ENCODE peak calls at places on chromosome 19, in ten cellular contexts. U, Y, H, W, D, G, M, P, J and A are unnamed samples.

GRCh38 chr19:51830263-51830662 is 35.3 kb downstream of the FPR3 start:
- DNase-seq in W (no peak), U (no peak), Y (no peak), H (no peak), J (no peak), G (no peak), M (no peak), P (peak; percentile 57), D (no peak), A (no peak)

GRCh38 chr19:40646564-40647254 is 43.7 kb downstream of the NUMBL start:
- DNase-seq in G (peak; percentile 42), W (no peak), P (no peak), Y (no peak), D (no peak), M (no peak), H (no peak), J (peak; percentile 58), U (no peak), A (no peak)

GRCh38 chr19:12778020-12778904 is 2.9 kb upstream of the HOOK2 start:
- DNase-seq in D (no peak), P (peak; percentile 93), H (no peak), M (peak; percentile 56), Y (peak; percentile 83), U (peak; percentile 68), J (peak; percentile 81), W (no peak), G (peak; percentile 75), A (peak; percentile 39)

GRCh38 chr19:29524201-29524911 is 1.4 kb upstream of the VSTM2B start:
- DNase-seq in M (peak; percentile 74), J (no peak), Y (no peak), W (no peak), D (no peak), H (no peak), P (no peak), U (peak; percentile 70), G (no peak), A (no peak)

GRCh38 chr19:18784786-18785120 is 6.4 kb downstream of the COMP start:
- DNase-seq in U (no peak), M (no peak), H (no peak), W (no peak), Y (no peak), P (no peak), G (no peak), J (no peak), D (no peak), A (no peak)

GRCh38 chr19:17159466-17160393 is 55.4 kb upstream of the USE1 start:
- DNase-seq in G (peak; percentile 6), H (no peak), Y (peak; percentile 21), P (no peak), U (peak; percentile 92), D (no peak), J (peak; percentile 43), W (no peak), M (no peak), A (no peak)

GRCh38 chr19:19259741-19260140 is 13.4 kb downstream of the TM6SF2 start:
- DNase-seq in Y (peak; percentile 24), H (no peak), D (no peak), P (peak; percentile 12), W (peak; percentile 46), J (peak; percentile 46), G (peak; percentile 11), U (peak; percentile 89), M (peak; percentile 56), A (no peak)

GRCh38 chr19:6088677-6089063 is 21.6 kb downstream of the RFX2 start:
- DNase-seq in Y (no peak), W (no peak), G (peak; percentile 49), D (no peak), U (no peak), H (no peak), J (peak; percentile 47), M (no peak), P (peak; percentile 34), A (no peak)

GRCh38 chr19:56566904-56567273 is 379 bp upstream of the ZNF470 start:
- DNase-seq in D (peak; percentile 23), J (no peak), Y (peak; percentile 71), U (peak; percentile 46), G (no peak), M (no peak), P (peak; percentile 49), H (peak; percentile 25), W (no peak), A (no peak)

GRCh38 chr19:56562766-56563165 is 4.5 kb upstream of the ZNF470 start:
- DNase-seq in W (no peak), M (no peak), Y (no peak), G (no peak), U (no peak), H (no peak), P (no peak), D (no peak), J (no peak), A (no peak)

DNA sequence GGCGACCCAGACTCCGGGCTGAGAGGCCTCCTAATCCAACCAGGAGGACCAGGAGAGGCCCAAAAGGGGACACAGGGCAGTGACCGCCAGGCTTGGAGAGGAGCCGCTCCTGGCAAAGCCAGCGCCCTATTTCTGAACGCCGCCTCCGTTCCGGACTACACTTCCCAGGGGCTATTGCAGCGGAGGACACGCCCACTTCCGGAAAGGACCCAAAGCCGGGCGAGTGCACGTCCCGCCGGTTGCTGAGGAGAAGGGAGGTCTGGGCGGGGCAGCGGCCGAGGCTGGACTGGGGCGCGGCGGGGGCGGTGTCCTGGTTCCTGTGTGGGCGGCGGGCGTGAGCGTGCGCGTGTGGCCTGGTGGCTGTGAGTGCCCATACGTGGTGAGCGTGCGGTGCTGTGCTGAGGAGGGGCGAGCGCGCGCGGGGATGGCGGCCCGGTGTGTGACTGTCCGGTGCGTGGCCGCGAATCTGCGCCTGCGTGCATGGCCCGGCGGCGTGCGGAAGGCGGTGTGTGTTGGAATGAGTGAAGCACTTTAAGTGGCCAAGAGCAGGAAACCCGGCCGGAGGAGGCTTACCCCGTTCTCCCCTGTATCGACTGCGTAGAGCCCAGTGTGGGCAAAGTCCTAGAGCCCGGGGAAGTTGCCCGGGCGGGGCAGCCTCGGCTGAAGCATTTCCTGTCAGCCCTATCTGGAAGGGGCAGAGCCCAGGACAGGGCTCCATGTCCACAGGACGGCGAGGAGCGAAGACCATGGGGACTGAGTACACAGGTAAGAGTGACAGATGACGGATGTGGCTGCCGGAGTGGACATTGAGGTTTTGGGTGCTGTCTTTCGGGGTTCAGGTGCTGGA is at the start of gene ZNF470:
- DNase-seq in D (peak; percentile 73), Y (peak; percentile 97), U (peak; percentile 97), P (peak; percentile 96), H (peak; percentile 78), M (peak; percentile 97), W (no peak), G (peak; percentile 87), J (peak; percentile 83), A (peak; percentile 67)
- TF ChIP-seq CTCF in D (no peak), Y (no peak), U (no peak), P (no peak), H (no peak), M (no peak), W (no peak), G (no peak), J (no peak), A (no peak)

GRCh38 chr19:1813837-1814217 is 1.8 kb upstream of the ATP8B3 start:
- DNase-seq in W (no peak), J (no peak), M (no peak), D (no peak), Y (no peak), G (no peak), H (no peak), P (no peak), U (no peak), A (no peak)

GRCh38 chr19:1814391-1814790 is 2.3 kb upstream of the ATP8B3 start:
- DNase-seq in U (no peak), Y (no peak), P (no peak), G (no peak), W (no peak), D (no peak), M (no peak), J (no peak), H (no peak), A (no peak)

GRCh38 chr19:1811942-1812425 is at the start of gene ATP8B3:
- DNase-seq in H (no peak), J (no peak), M (no peak), P (no peak), G (no peak), U (peak; percentile 61), Y (no peak), D (no peak), W (no peak), A (no peak)

GRCh38 chr19:1812426-1813196 is 535 bp upstream of the ATP8B3 start:
- DNase-seq in G (peak; percentile 90), Y (peak; percentile 97), W (peak; percentile 95), H (peak; percentile 77), M (peak; percentile 96), J (peak; percentile 79), U (peak; percentile 98), D (peak; percentile 68), P (peak; percentile 94), A (peak; percentile 88)

DNA sequence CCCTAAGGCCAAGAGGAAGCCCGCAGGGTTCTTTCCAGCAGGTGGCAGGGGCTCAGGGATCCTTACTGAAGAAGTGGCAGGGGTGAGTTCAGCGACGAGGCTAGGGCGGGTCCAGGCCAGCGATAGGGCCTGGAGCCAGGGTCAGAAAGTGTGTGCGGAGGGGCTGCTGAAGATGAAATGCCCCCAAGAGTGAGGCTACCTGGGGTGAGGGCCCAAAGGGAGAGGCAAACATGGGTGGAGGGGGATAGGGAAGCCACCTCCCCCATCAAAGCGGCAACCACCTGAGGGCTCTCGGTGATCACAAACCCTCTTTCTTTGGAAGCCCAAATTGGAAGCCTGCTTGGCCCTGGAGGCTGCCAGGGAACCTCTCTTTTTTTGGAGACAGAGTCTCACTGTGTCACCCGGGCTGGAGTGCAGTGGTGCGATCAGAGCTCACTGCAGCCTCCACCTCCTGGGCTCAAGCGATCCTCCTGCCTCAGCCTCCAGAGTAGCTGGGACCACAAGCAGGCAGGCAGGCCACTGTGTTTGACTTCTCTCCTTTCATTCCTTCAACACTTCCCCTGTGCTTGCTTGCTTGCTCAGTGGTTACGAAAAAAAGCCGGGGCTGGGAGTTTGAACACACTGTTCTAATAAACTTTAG is 1.2 kb upstream of the ATP8B3 start:
- DNase-seq in G (no peak), W (no peak), P (no peak), J (no peak), D (no peak), M (no peak), Y (no peak), H (no peak), U (no peak), A (no peak)
- TF ChIP-seq CTCF in G (no peak), W (peak; percentile 0), P (peak; percentile 0), J (peak; percentile 15), D (no peak), M (no peak), Y (no peak), H (peak; percentile 3), U (no peak), A (no peak)

GRCh38 chr19:44142014-44142523 is 715 bp downstream of the ZNF234 start:
- DNase-seq in U (no peak), J (no peak), P (peak; percentile 43), H (no peak), Y (peak; percentile 55), D (no peak), G (peak; percentile 42), W (no peak), M (peak; percentile 18), A (no peak)

GRCh38 chr19:44141191-44142013 is at the start of gene ZNF234:
- DNase-seq in H (peak; percentile 65), D (peak; percentile 63), Y (peak; percentile 94), U (peak; percentile 76), W (peak; percentile 33), P (peak; percentile 91), G (peak; percentile 85), J (peak; percentile 50), M (peak; percentile 85), A (peak; percentile 50)
- TF ChIP-seq CTCF in H (no peak), D (no peak), Y (no peak), U (no peak), W (no peak), P (no peak), G (peak; percentile 4), J (no peak), M (peak; percentile 13), A (no peak)

GRCh38 chr19:3547767-3548282 is 8.9 kb downstream of the TEKTIP1 start:
- DNase-seq in U (no peak), Y (no peak), G (no peak), D (no peak), H (no peak), M (no peak), P (no peak), W (no peak), J (no peak), A (no peak)
- TF ChIP-seq CTCF in U (no peak), Y (no peak), G (no peak), D (no peak), H (no peak), M (no peak), P (no peak), W (no peak), J (peak; percentile 18), A (no peak)